ENCODE peak calls at places on chromosomes 2 and 18, in six cellular contexts. F is A172; P is stimulated activated CD4-positive, alpha-beta T cell treated with anti-CD3 and anti-CD28 coated beads, Interleukin-12 subunit alpha, Interleukin-12 subunit beta, amount 100 ng/mL, for 48 hours; M is right atrium auricular region; C is hepatocyte; E is activated CD4-positive, alpha-beta memory T cell treated with anti-CD3 and anti-CD28 coated beads for 36 hours. K is an unnamed sample.

GRCh38 chr2:88880441-88880953 is 189.0 kb downstream of the RPIA start:
- DNase-seq in E (peak), F (peak), C (peak), M (peak), P (peak), K (peak)

GRCh38 chr18:36772339-36772738 is 56.5 kb downstream of the TPGS2 start:
- DNase-seq in E (no peak), C (no peak), P (no peak), M (no peak), F (peak), K (peak)

GRCh38 chr2:39124770-39125075 is 3.9 kb upstream of the SOS1 start:
- DNase-seq in P (no peak), E (peak), F (no peak), C (no peak), M (no peak), K (no peak)

GRCh38 chr18:8706981-8707940 is 1.9 kb downstream of the MTCL1 start:
- DNase-seq in F (peak), E (peak), P (no peak), C (peak), M (no peak), K (peak)

GRCh38 chr2:8004250-8004681 is 677.6 kb upstream of the ID2 start:
- DNase-seq in P (no peak), F (peak), E (no peak), C (peak), M (peak), K (peak)

GRCh38 chr2:179275280-179276013 is 10.8 kb upstream of the SESTD1 start:
- DNase-seq in E (no peak), C (peak), P (no peak), M (no peak), F (no peak), K (no peak)

GRCh38 chr2:198900141-198900540 is 557.6 kb downstream of the SATB2 start:
- DNase-seq in F (no peak), C (no peak), M (no peak), P (no peak), E (no peak), K (no peak)

GRCh38 chr2:170848587-170848986 is 31.9 kb downstream of the GAD1 start:
- DNase-seq in C (no peak), F (peak), M (no peak), P (no peak), E (no peak), K (no peak)

GRCh38 chr18:11511434-11512095 is 97.8 kb upstream of the SLC35G4 start:
- DNase-seq in E (no peak), C (no peak), F (no peak), M (no peak), P (no peak), K (no peak)

GRCh38 chr2:127984551-127984950 is 43.3 kb downstream of the SAP130 start:
- DNase-seq in F (no peak), C (no peak), E (no peak), P (no peak), M (no peak), K (no peak)

GRCh38 chr18:35267809-35268208 is 22.2 kb downstream of the ZSCAN30 start:
- DNase-seq in C (no peak), M (no peak), E (peak), F (no peak), P (no peak), K (peak)

GRCh38 chr2:201964631-201965206 is 68.9 kb upstream of the FZD7 start:
- DNase-seq in M (no peak), C (no peak), F (peak), E (peak), P (peak), K (no peak)

GRCh38 chr2:155708052-155708451 is 624.5 kb downstream of the NR4A2 start:
- DNase-seq in P (no peak), E (no peak), F (no peak), C (no peak), M (no peak), K (no peak)

GRCh38 chr18:812123-812672 is at the start of gene YES1:
- DNase-seq in F (peak), P (peak), C (peak), E (peak), M (peak), K (peak)

GRCh38 chr2:37020212-37020886 is 54.0 kb upstream of the STRN start:
- DNase-seq in E (no peak), F (peak), P (no peak), C (peak), M (peak), K (peak)

GRCh38 chr2:70690846-70691245 is 77.2 kb downstream of the ADD2 start:
- DNase-seq in P (no peak), C (no peak), E (no peak), M (no peak), F (no peak), K (peak)

GRCh38 chr2:47014564-47015051 is 99.0 kb upstream of the MCFD2 start:
- DNase-seq in F (peak), C (no peak), M (no peak), P (no peak), E (no peak), K (no peak)

GRCh38 chr2:205698556-205699282 is 16.4 kb downstream of the NRP2 start:
- DNase-seq in P (no peak), F (no peak), C (no peak), M (no peak), E (no peak), K (no peak)

GRCh38 chr2:106292627-106293026 is 98.5 kb upstream of the UXS1 start:
- DNase-seq in P (no peak), E (no peak), C (no peak), F (no peak), M (no peak), K (no peak)

GRCh38 chr2:62382122-62382521 is 123.9 kb downstream of the TMEM17 start:
- DNase-seq in M (no peak), P (no peak), F (no peak), C (no peak), E (no peak), K (peak)

GRCh38 chr2:69280017-69280671 is 106.9 kb downstream of the GFPT1 start:
- DNase-seq in M (no peak), C (no peak), E (no peak), P (no peak), F (no peak), K (no peak)

GRCh38 chr2:100757621-100758394 is 62.1 kb upstream of the NPAS2 start:
- DNase-seq in E (no peak), F (peak), M (no peak), C (peak), P (no peak), K (peak)

GRCh38 chr18:58694720-58695468 is 23.6 kb downstream of the MALT1 start:
- DNase-seq in F (no peak), E (no peak), C (no peak), P (no peak), M (no peak), K (no peak)

GRCh38 chr2:121485039-121485438 is 45.6 kb upstream of the RNU4ATAC start:
- DNase-seq in P (no peak), F (no peak), M (no peak), C (no peak), E (no peak), K (no peak)

GRCh38 chr2:96514521-96514920 is 9.4 kb upstream of the NEURL3 start:
- DNase-seq in C (no peak), E (peak), F (no peak), M (no peak), P (no peak), K (no peak)

GRCh38 chr18:55861266-55861665 is 273.3 kb upstream of the TCF4 start:
- DNase-seq in M (no peak), E (no peak), F (no peak), C (peak), P (no peak), K (peak)

GRCh38 chr2:120511546-120512320 is 165.8 kb downstream of the INHBB start:
- DNase-seq in C (no peak), M (no peak), F (no peak), E (no peak), P (no peak), K (peak)

GRCh38 chr2:85648619-85649018 is 19.4 kb downstream of the SFTPB start:
- DNase-seq in C (peak), P (no peak), E (no peak), M (no peak), F (peak), K (no peak)

GRCh38 chr2:73588177-73588576 is 54.0 kb downstream of the NAT8 start:
- DNase-seq in C (no peak), F (no peak), P (no peak), E (no peak), M (no peak), K (peak)

GRCh38 chr2:223532712-223533111 is 69.4 kb downstream of the SCG2 start:
- DNase-seq in C (no peak), P (no peak), M (no peak), E (no peak), F (no peak), K (no peak)

GRCh38 chr2:230443540-230443939 is 27.5 kb downstream of the SP100 start:
- DNase-seq in P (no peak), M (no peak), E (peak), C (no peak), F (peak), K (no peak)

GRCh38 chr2:46858697-46859080 is 56.9 kb downstream of the MCFD2 start:
- DNase-seq in P (no peak), M (no peak), C (no peak), F (peak), E (no peak), K (no peak)

GRCh38 chr2:67256892-67257291 is 140.2 kb upstream of the ETAA1 start:
- DNase-seq in C (no peak), E (no peak), F (no peak), M (no peak), P (no peak), K (no peak)

GRCh38 chr2:239164281-239164871 is 236.4 kb downstream of the HDAC4 start:
- DNase-seq in F (no peak), E (peak), M (no peak), P (no peak), C (no peak), K (no peak)

GRCh38 chr2:128732976-128733431 is 414.3 kb upstream of the HS6ST1 start:
- DNase-seq in M (peak), F (no peak), P (no peak), E (no peak), C (peak), K (no peak)

K was measured in left kidney.